ENCODE peak calls at places on chromosome 5, in four cellular contexts. O is right atrium auricular region, U is Panc1, R is fibroblast of lung. D is an unnamed sample.

GRCh38 chr5:61286446-61287132 is 45.5 kb upstream of the ZSWIM6 start:
- DNase-seq in U (no peak), O (no peak), R (peak), D (no peak)

GRCh38 chr5:125376059-125376641 is 629.7 kb upstream of the ZNF608 start:
- DNase-seq in O (no peak), U (no peak), R (no peak), D (no peak)

GRCh38 chr5:14445581-14446290 is 135.9 kb upstream of the OTULINL start:
- DNase-seq in R (peak), U (no peak), O (no peak), D (no peak)

GRCh38 chr5:6611561-6612256 is 21.1 kb downstream of the NSUN2 start:
- DNase-seq in O (no peak), R (no peak), U (no peak), D (no peak)

GRCh38 chr5:169695919-169696490 is 58.9 kb downstream of the DOCK2 start:
- DNase-seq in O (no peak), R (peak), U (peak), D (peak)

GRCh38 chr5:58466939-58467338 is 7.1 kb upstream of the PLK2 start:
- DNase-seq in R (peak), U (no peak), O (no peak), D (no peak)

GRCh38 chr5:118968925-118969375 is 19.4 kb downstream of the DTWD2 start:
- DNase-seq in O (no peak), U (no peak), R (peak), D (no peak)

GRCh38 chr5:154863291-154864080 is 5.1 kb downstream of the CNOT8 start:
- DNase-seq in R (no peak), O (no peak), U (no peak), D (no peak)

GRCh38 chr5:147169399-147169798 is 65.4 kb upstream of the STK32A start:
- DNase-seq in U (no peak), O (no peak), R (peak), D (no peak)

GRCh38 chr5:158212915-158213314 is 354.0 kb upstream of the CLINT1 start:
- DNase-seq in O (no peak), U (no peak), R (no peak), D (no peak)

GRCh38 chr5:92222449-92222848 is 839.3 kb upstream of the ARRDC3 start:
- DNase-seq in R (no peak), U (no peak), O (no peak), D (no peak)

GRCh38 chr5:146565764-146566163 is 49.8 kb upstream of the GPR151 start:
- DNase-seq in O (no peak), R (peak), U (no peak), D (peak)

GRCh38 chr5:133397432-133397831 is 214.9 kb downstream of the FSTL4 start:
- DNase-seq in O (no peak), U (no peak), R (no peak), D (no peak)

GRCh38 chr5:54249210-54250028 is 61.0 kb downstream of the ARL15 start:
- DNase-seq in R (peak), U (no peak), O (no peak), D (no peak)

GRCh38 chr5:17374157-17374556 is 123.9 kb upstream of the TAF11L2 start:
- DNase-seq in O (no peak), U (no peak), R (peak), D (no peak)

GRCh38 chr5:124735169-124735858 is 11.1 kb downstream of the ZNF608 start:
- DNase-seq in R (peak), O (no peak), U (no peak), D (no peak)

GRCh38 chr5:160468576-160468975 is 46.9 kb downstream of the PTTG1 start:
- DNase-seq in R (no peak), O (no peak), U (no peak), D (no peak)

GRCh38 chr5:160470437-160471341 is 49.0 kb downstream of the PTTG1 start:
- DNase-seq in O (no peak), R (peak), U (no peak), D (no peak)

GRCh38 chr5:160471761-160472160 is 50.1 kb downstream of the PTTG1 start:
- DNase-seq in R (no peak), U (no peak), O (no peak), D (no peak)

GRCh38 chr5:160467555-160468418 is 46.1 kb downstream of the PTTG1 start:
- DNase-seq in U (peak), O (peak), R (peak), D (peak)

GRCh38 chr5:160469156-160470144 is 47.8 kb downstream of the PTTG1 start:
- DNase-seq in O (no peak), R (peak), U (no peak), D (no peak)
- TF ChIP-seq CTCF in O (no peak), R (no peak), U (no peak), D (no peak)

DNA sequence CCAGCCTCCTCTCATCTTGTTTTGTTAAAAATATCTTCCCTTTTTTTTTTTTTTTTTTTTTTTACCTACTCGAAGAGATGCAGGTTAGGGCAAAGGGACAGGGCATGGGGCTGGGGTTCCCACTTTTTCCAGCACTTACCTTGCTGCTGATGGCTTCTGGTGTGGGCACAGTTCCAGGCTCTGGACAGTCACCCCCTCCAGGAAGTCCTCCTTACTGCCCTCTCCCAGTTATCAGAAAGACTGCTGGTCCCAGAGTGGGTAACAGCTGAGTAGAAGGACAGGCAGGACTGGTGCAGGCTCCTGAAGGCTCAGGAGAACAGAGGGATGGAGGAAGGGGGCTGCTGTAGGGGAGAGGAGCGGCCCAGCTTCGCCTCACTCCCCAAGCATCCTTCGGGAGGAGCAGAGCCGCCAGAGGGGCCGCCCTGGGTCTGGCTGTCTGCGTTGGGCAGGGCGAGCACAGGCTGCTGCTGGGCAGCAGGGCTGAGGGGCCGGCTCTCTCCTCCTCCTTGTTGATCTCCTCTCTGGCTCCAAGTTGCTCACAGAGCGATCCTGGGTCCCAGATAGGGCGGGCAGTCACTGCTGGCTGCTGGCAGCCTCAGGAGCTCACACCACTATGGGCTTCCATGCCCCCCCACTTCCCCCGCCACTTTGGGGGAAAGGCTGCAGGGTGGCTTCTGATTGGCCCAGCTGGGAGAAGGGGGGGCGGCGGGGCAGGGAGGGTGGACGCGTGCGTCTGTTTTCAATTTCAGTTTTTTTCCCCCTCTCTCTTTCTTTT is at the start of gene PDGFRB:
- DNase-seq in O (peak), R (peak), U (no peak), D (peak)
- H3K27ac ChIP-seq in O (peak), R (peak), U (no peak), D (peak)

DNA sequence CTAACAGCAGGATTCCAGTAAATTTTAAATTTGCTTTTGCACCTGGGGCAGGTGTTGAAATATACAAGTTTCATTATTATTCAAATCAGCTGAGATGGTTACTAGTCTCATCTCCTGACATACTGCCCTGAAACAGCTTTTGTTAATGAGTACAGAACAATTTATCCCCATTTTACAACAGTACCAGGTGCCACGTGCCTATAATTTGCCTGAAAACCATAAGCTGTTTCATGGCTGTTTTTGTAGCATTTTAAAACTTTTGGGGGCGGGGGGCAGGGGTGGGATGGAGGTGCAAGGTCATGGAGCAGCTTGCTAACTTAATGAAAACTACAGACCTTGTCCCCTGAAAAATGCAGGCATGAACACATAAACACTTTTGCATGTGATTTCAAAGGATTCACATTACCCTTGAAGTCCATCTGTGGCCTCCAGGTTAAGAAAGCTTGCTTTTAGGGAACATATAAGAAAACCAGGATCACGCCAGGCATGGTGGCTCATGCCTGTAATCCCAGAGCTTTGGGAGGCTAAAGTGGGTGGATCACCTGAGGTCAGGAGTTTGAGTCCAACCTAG is 42.1 kb downstream of the TIMD4 start:
- DNase-seq in O (no peak), R (no peak), U (no peak), D (no peak)
- H3K4me3 ChIP-seq in O (no peak), R (no peak), U (no peak), D (no peak)

GRCh38 chr5:138148811-138149210 is 9.6 kb upstream of the NME5 start:
- DNase-seq in R (peak), U (no peak), O (peak), D (no peak)

DNA sequence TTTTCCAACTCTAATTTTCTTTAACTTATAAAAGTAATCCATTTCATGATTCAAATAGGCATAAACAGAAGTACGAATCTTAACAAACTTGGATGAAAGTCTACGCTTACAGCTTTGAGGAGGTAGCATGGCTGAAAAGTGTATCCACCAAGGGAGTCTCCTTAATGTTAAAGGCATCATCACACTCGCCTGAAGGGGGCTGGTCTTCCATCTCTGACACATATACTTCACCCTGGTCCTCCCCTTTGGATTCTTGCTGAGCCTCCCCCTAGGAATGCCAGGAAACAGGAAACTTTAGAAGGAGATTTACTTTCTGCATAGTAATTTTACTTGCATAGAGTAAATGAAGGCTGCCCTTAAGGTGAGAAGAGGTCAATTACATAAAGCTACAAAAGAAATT is 10.3 kb upstream of the NME5 start:
- DNase-seq in O (no peak), R (peak), U (no peak), D (no peak)
- TF ChIP-seq CTCF in O (no peak), R (no peak), U (no peak), D (no peak)

DNA sequence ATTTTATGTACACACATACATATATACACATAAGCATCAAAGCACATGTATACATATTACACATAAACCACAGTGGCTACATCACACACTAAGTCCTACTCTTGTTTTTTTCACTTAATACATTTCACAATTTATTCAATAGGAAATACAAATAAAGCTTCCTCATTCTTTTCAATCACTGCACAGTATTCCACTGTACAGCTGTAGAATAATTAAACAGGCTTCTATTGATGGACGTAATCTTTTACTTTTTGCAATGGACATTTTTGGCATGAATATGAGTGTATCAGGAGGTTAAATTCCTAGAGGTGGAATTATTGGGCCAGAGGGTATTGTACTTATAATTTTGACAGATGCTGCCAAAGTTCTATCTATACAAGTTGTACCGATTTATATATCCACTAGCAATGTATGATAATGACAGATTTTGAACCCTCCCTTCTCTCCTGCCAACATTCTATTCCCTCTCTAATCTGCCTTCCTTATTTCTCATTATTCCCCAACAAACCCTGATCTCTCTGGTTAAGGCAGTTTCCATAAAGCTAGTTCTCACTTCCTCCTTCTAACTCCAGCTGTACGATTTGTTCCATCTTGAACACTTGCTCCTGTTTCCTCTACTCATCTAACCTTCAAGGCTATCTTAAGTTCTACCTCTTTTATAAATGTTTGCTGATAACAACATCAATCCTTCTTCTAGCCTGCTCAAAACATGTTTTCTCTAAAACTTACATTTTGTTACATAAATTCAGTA is 35.2 kb downstream of the MRPS27 start:
- DNase-seq in R (no peak), O (no peak), U (no peak), D (no peak)
- H3K27ac ChIP-seq in R (no peak), O (no peak), U (no peak), D (no peak)

GRCh38 chr5:149930060-149930753 is 14.4 kb downstream of the PDE6A start:
- DNase-seq in U (no peak), R (no peak), O (no peak), D (no peak)

GRCh38 chr5:149932445-149933350 is 11.9 kb downstream of the PDE6A start:
- DNase-seq in U (peak), R (no peak), O (no peak), D (no peak)

GRCh38 chr5:149930754-149931574 is 13.6 kb downstream of the PDE6A start:
- DNase-seq in U (peak), R (no peak), O (no peak), D (no peak)

GRCh38 chr5:149935431-149935901 is 9.1 kb downstream of the PDE6A start:
- DNase-seq in R (no peak), O (no peak), U (no peak), D (no peak)

GRCh38 chr5:149931992-149932436 is 12.6 kb downstream of the PDE6A start:
- DNase-seq in O (no peak), U (peak), R (no peak), D (no peak)
- H3K4me3 ChIP-seq in O (peak), U (peak), R (peak), D (no peak)

DNA sequence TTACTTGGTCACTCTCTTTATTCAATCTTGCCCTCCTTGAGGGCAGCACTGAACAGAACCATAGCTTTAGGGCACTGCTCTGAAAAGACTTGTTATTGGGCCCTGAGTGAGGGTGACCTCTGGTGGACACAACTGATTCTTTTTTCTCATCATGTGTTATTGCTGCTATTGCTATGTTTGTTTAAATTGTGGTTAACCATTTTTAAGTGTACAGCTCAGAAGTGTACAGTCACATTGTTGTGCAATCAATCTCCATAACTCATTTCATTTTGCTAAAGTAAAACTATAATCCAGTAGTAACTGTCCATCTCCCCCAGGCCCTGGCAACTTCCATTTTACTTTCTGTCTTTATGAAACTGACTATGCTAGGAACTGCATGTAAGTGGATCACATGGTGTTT is 351.1 kb upstream of the RIOK2 start:
- DNase-seq in U (peak), R (peak), O (no peak), D (peak)
- TF ChIP-seq CTCF in U (peak), R (peak), O (peak), D (peak)

GRCh38 chr5:153520137-153520536 is 29.7 kb downstream of the GRIA1 start:
- DNase-seq in R (no peak), O (no peak), U (no peak), D (no peak)
- H3K27ac ChIP-seq in R (no peak), O (no peak), U (no peak), D (no peak)

D was measured in AG04450.